ENCODE peak calls at places on chromosomes 2 and 18, in nine cellular contexts. O is HCT116; H is NB4; C is CD8-positive, alpha-beta T cell; Y is GM12865; K is HepG2; A is neural progenitor cell; B is heart left ventricle; G is AG04449. R is an unnamed sample.

GRCh38 chr2:199455533-199456382 is 2.0 kb downstream of the SATB2 start:
- DNase-seq in O (peak; percentile 39), H (peak; percentile 97), C (no peak), Y (no peak), K (peak; percentile 80), A (peak; percentile 77), B (no peak), G (no peak), R (no peak)

GRCh38 chr2:195105581-195105980 is 551.4 kb upstream of the SLC39A10 start:
- DNase-seq in O (no peak), H (no peak), C (no peak), Y (no peak), K (no peak), A (no peak), B (no peak), G (no peak), R (no peak)

GRCh38 chr2:151775057-151775740 is 40.9 kb upstream of the NEB start:
- DNase-seq in O (no peak), H (no peak), C (no peak), Y (peak; percentile 42), K (no peak), A (no peak), B (no peak), G (no peak), R (peak; percentile 18)

GRCh38 chr2:11019614-11020013 is 107.9 kb downstream of the KCNF1 start:
- DNase-seq in O (no peak), H (no peak), C (no peak), Y (no peak), K (no peak), A (no peak), B (no peak), G (no peak), R (no peak)

GRCh38 chr2:41966431-41966893 is 81.4 kb upstream of the PKDCC start:
- DNase-seq in O (no peak), H (peak; percentile 11), C (no peak), Y (no peak), K (peak; percentile 58), A (no peak), B (peak; percentile 81), G (peak; percentile 92), R (peak; percentile 94)

GRCh38 chr2:19802088-19802806 is 99.5 kb downstream of the TTC32 start:
- DNase-seq in O (no peak), H (no peak), C (no peak), Y (no peak), K (no peak), A (no peak), B (no peak), G (no peak), R (peak; percentile 19)

GRCh38 chr2:132374551-132374950 is 42.1 kb upstream of the GPR39 start:
- DNase-seq in O (no peak), H (no peak), C (no peak), Y (no peak), K (no peak), A (no peak), B (no peak), G (no peak), R (peak; percentile 70)

GRCh38 chr2:190407662-190408537 is at the start of gene MFSD6:
- DNase-seq in O (no peak), H (peak; percentile 44), C (peak; percentile 79), Y (peak; percentile 71), K (no peak), A (peak; percentile 85), B (peak; percentile 63), G (no peak), R (no peak)

GRCh38 chr2:86476092-86476491 is 34.9 kb downstream of the KDM3A start:
- DNase-seq in O (no peak), H (no peak), C (no peak), Y (no peak), K (no peak), A (no peak), B (no peak), G (peak; percentile 63), R (peak; percentile 12)

GRCh38 chr2:222169346-222169745 is 129.5 kb downstream of the PAX3 start:
- DNase-seq in O (no peak), H (no peak), C (no peak), Y (no peak), K (no peak), A (no peak), B (no peak), G (peak; percentile 26), R (no peak)

GRCh38 chr2:106032676-106033075 is 161.4 kb downstream of the UXS1 start:
- DNase-seq in O (no peak), H (no peak), C (no peak), Y (no peak), K (no peak), A (no peak), B (peak; percentile 19), G (no peak), R (no peak)

GRCh38 chr18:251572-251971 is 16.3 kb downstream of the THOC1 start:
- DNase-seq in O (no peak), H (no peak), C (no peak), Y (no peak), K (no peak), A (no peak), B (no peak), G (no peak), R (no peak)

GRCh38 chr2:211113294-211114175 is 557.1 kb downstream of the CPS1 start:
- DNase-seq in O (no peak), H (no peak), C (no peak), Y (no peak), K (no peak), A (no peak), B (no peak), G (no peak), R (no peak)

GRCh38 chr2:128736046-128736688 is 417.5 kb upstream of the HS6ST1 start:
- DNase-seq in O (no peak), H (peak; percentile 68), C (no peak), Y (no peak), K (no peak), A (no peak), B (no peak), G (no peak), R (no peak)

GRCh38 chr2:128737546-128737826 is 418.8 kb upstream of the HS6ST1 start:
- DNase-seq in O (no peak), H (no peak), C (no peak), Y (no peak), K (no peak), A (no peak), B (no peak), G (no peak), R (no peak)

GRCh38 chr2:128738446-128739110 is 419.9 kb upstream of the HS6ST1 start:
- DNase-seq in O (no peak), H (no peak), C (no peak), Y (no peak), K (no peak), A (no peak), B (no peak), G (no peak), R (no peak)

GRCh38 chr2:128735296-128735960 is 416.8 kb upstream of the HS6ST1 start:
- DNase-seq in O (no peak), H (peak; percentile 71), C (no peak), Y (no peak), K (no peak), A (no peak), B (no peak), G (no peak), R (no peak)

DNA sequence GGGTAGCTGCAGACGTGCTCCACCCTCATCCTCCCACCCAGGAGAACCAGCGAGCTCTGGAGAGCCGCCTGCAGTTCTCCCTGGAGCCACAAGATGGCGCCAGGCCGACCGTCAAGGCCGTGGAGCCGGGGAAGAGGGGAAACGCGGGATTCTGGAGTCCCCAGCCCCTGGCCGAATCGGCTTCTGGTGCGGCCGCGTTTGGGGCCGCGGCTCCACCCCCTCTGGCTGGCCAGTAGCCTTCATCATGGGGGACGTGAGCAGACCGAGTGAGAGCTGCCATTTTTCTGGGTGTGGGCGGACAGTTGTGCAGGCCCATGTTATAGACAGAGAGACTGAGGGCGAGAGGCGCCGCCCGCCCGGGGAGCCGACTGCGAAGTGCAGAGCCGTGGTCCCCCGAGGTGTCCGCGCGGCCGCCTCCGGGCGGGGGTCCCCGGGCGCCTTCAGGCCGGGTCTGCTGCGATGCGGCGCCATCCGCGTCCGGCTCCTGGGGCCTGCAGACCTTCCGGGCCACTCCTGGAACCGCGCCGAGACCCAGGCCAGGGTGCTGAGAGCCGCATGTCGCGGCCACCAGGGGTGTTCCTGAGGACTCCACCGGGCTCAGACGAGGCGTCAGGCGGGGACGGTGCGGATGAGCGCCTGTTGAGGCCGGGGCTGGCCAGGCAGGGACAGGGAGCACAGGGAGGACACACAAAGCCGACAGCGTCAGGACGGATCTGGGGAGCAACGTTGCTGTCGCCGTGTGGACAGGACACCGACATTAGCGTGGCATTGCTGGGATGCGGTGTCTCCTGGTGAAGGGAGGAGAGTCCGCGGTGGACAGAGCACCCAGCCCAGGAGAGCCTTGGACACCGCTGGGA is 418.2 kb upstream of the HS6ST1 start:
- DNase-seq in O (peak; percentile 54), H (peak; percentile 90), C (peak; percentile 32), Y (peak; percentile 71), K (peak; percentile 41), A (peak; percentile 91), B (peak; percentile 73), G (no peak), R (peak; percentile 63)
- TF ChIP-seq CTCF in O (peak; percentile 68), H (peak; percentile 98), C (peak; percentile 73), Y (peak; percentile 99), K (peak; percentile 95), A (peak; percentile 98), B (peak; percentile 99), G (peak; percentile 99), R (peak; percentile 99)

DNA sequence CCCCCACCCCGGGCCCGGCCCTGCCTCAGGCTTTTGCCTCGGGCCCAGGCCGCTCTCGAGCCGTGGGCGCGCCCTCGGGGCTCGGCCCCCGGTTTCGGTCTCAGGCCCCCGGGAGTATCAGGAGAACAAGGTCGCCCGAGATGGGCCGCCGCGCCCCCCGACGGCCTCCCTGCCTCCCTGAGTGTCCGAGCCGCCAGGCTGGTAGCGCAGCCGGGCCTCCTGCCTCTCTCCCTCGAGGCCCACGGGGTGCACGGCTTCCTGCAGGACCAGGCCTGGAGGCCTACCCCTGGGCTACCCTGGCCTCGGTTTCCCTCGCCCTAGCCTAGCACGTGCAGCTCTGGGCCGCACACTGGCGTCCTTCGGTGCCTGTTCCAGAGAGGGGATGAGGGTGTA is 8.4 kb downstream of the GBX2 start:
- DNase-seq in O (no peak), H (no peak), C (no peak), Y (no peak), K (no peak), A (no peak), B (no peak), G (no peak), R (no peak)
- H3K4me3 ChIP-seq in O (no peak overlapping the region), H (no peak overlapping the region), C (no peak overlapping the region), Y (no peak overlapping the region), K (no peak overlapping the region), A (peak overlapping the region; percentile 31), B (no peak overlapping the region), G (no peak overlapping the region), R (no peak overlapping the region)

DNA sequence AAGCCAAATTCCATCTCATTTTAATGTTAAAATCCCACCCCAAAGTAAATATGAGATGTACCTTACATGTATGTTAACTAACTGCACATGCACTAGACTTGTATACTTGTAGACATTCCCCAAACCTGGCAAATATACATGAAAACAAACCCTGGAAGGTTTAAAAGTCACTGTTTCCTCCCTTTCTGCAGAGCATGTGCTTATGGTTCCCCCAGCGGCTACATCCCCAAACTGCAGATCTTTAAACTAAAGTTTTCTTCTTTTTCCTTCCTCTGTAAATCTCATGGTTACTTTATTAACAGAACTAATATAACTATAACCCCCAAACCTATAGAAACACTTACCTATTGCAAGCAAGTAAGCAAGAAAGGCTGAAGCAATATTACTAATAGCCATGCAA is 731.5 kb downstream of the LRP1B start:
- DNase-seq in O (no peak), H (peak; percentile 11), C (no peak), Y (peak; percentile 16), K (peak; percentile 12), A (peak; percentile 43), B (no peak), G (no peak), R (peak; percentile 13)
- TF ChIP-seq CTCF in O (peak; percentile 7), H (peak; percentile 29), C (no peak), Y (peak; percentile 32), K (peak; percentile 42), A (peak; percentile 71), B (no peak), G (peak; percentile 31), R (peak; percentile 51)

GRCh38 chr18:21703241-21703820 is 1.2 kb downstream of the ABHD3 start:
- DNase-seq in O (no peak), H (no peak), C (peak; percentile 45), Y (peak; percentile 70), K (no peak), A (no peak), B (no peak), G (no peak), R (no peak)
- H3K4me3 ChIP-seq in O (peak overlapping the region; percentile 92), H (peak overlapping the region; percentile 95), C (peak overlapping the region; percentile 99), Y (peak overlapping the region; percentile 87), K (peak overlapping the region; percentile 85), A (peak overlapping the region; percentile 53), B (peak overlapping the region; percentile 76), G (peak overlapping the region; percentile 82), R (peak overlapping the region; percentile 87)

R was measured in fibroblast of villous mesenchyme.